ENCODE peak calls at places on chromosomes 4 and X, in four cellular contexts. V is kidney tubule cell; L is H9; E is stimulated activated CD8-positive, alpha-beta memory T cell treated with anti-CD3 and anti-CD28 coated beads, Interleukin-7, amount 100 ng/mL, for 24 hours. D is an unnamed sample.

GRCh38 chr4:23290656-23291055 is 597.9 kb downstream of the GBA3 start:
- DNase-seq in V (peak; percentile 73), L (no peak), E (no peak), D (no peak)

GRCh38 chr4:84530449-84530848 is 31.4 kb upstream of the NKX6-1 start:
- DNase-seq in V (no peak), L (no peak), E (no peak), D (no peak)

GRCh38 chrX:10111364-10112148 is 45.2 kb upstream of the CLCN4 start:
- DNase-seq in V (no peak), L (no peak), E (no peak), D (no peak)

GRCh38 chr4:1855334-1856070 is 454 bp downstream of the LETM1 start:
- DNase-seq in V (peak; percentile 40), L (no peak), E (no peak), D (no peak)

GRCh38 chrX:100263650-100264049 is 146.4 kb downstream of the PCDH19 start:
- DNase-seq in V (no peak), L (no peak), E (no peak), D (no peak)

GRCh38 chr4:1488357-1488756 is 82.1 kb upstream of the NKX1-1 start:
- DNase-seq in V (no peak), L (no peak), E (no peak), D (no peak)

GRCh38 chr4:5931526-5931925 is 38.6 kb upstream of the CRMP1 start:
- DNase-seq in V (no peak), L (no peak), E (no peak), D (no peak)

GRCh38 chr4:153683763-153684181 is 308 bp upstream of the TLR2 start:
- DNase-seq in V (no peak), L (no peak), E (no peak), D (peak; percentile 63)